ENCODE peak calls at places on chromosomes 4 and X, in five cellular contexts. G is CD4-positive, alpha-beta memory T cell; L is ascending aorta; A is CD4-positive, CD25-positive, alpha-beta regulatory T cell; Y is Panc1. S is an unnamed sample.
A peak's percentile ranks its signal among the peaks of the same experiment; 100 is the strongest.

GRCh38 chrX:10039821-10040793 is 72.9 kb downstream of the CLDN34 start:
- DNase-seq in G (no peak), L (no peak), A (no peak), Y (no peak), S (no peak)

GRCh38 chr4:40251366-40251765 is 54.5 kb downstream of the RHOH start:
- DNase-seq in G (no peak), L (no peak), A (no peak), Y (no peak), S (no peak)

GRCh38 chr4:130099159-130099558 is 1003.2 kb downstream of the C4orf33 start:
- DNase-seq in G (no peak), L (no peak), A (no peak), Y (no peak), S (no peak)

GRCh38 chrX:101220881-101221280 is 1.3 kb downstream of the DRP2 start:
- DNase-seq in G (no peak), L (no peak), A (peak; percentile 16), Y (no peak), S (no peak)

GRCh38 chr4:110198472-110199419 is at the start of gene ELOVL6:
- DNase-seq in G (peak; percentile 15), L (peak; percentile 77), A (peak; percentile 9), Y (no peak), S (peak; percentile 70)

GRCh38 chrX:75968293-75968692 is 183.2 kb upstream of the MAGEE2 start:
- DNase-seq in G (no peak), L (no peak), A (no peak), Y (no peak), S (no peak)

GRCh38 chr4:179307297-179308136 is 1865.3 kb upstream of the AGA start:
- DNase-seq in G (peak; percentile 10), L (no peak), A (no peak), Y (peak; percentile 20), S (no peak)

GRCh38 chrX:103586314-103586646 is 965 bp downstream of the TCEAL4 start:
- DNase-seq in G (no peak), L (no peak), A (no peak), Y (no peak), S (no peak)

GRCh38 chr4:4857809-4858508 is 1.5 kb upstream of the MSX1 start:
- DNase-seq in G (no peak), L (no peak), A (no peak), Y (no peak), S (no peak)
- H3K4me1 ChIP-seq in G (peaks cover 57% of the 10 kb centered on the region), L (no peaks in the 10 kb centered on the region), A (peaks cover 51% of the 10 kb centered on the region), Y (peaks cover 7% of the 10 kb centered on the region), S (peaks cover 5% of the 10 kb centered on the region)

DNA sequence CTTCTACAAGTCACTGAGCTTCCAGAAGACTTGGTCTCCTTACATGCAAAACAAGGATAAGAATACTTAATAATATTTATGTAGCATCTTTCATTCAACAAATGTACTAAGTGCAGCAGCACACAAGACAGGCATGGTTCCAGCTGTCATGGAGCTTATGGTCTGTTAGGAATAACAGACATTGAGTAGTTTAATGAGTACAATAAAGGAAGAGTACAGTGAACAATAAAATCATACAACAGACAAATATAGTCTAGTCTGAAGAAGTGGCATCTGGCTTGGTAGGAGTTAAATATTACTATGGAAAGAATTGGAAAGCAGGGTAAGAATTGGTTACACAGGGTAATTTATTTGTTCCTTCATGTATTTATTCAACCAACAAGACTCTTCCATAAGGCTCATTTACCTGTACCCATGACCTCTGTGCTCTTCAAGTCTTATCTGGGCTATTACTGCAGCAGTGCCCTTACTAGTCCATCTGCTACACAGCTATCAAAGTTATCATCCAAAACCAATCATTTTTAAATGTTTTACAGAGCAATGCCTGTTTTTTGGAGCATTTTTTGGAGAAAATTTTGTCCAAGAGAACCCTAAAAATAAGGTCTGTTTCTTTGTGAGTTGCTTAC is 101.1 kb upstream of the RPL34 start:
- DNase-seq in G (no peak), L (no peak), A (no peak), Y (no peak), S (no peak)
- H3K4me3 ChIP-seq in G (no peak overlapping the region), L (no peak overlapping the region), A (no peak overlapping the region), Y (no peak overlapping the region), S (no peak overlapping the region)

GRCh38 chrX:154761977-154762528 is 611 bp upstream of the DKC1 start:
- DNase-seq in G (no peak), L (no peak), A (no peak), Y (no peak), S (no peak)
- H3K4me1 ChIP-seq in G (peaks cover 18% of the 10 kb centered on the region), L (no peaks in the 10 kb centered on the region), A (peaks cover 17% of the 10 kb centered on the region), Y (peaks cover 18% of the 10 kb centered on the region), S (no peaks in the 10 kb centered on the region)

GRCh38 chr4:84493092-84493850 is 5.8 kb downstream of the NKX6-1 start:
- DNase-seq in G (no peak), L (no peak), A (no peak), Y (no peak), S (no peak)
- H3K4me3 ChIP-seq in G (no peak overlapping the region), L (no peak overlapping the region), A (no peak overlapping the region), Y (peak overlapping the region; percentile 32), S (peak overlapping the region; percentile 33)

DNA sequence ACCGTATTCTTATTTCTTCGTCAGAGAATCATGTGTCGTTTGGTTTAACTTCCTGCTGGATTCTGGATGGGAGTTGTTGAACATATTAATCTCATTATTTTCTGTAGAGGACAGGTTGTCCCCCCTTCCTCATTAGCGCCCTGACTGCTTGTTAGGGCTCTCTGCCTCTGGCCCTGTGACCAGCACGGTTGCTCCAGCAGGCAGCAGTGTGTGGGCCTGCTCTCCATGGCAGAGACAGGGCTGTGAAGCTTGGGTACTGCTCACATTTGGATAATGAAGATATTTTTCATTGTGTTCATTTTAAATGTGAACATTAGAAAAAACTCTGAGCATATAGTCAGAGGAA is 102.7 kb downstream of the KLHL8 start:
- DNase-seq in G (no peak), L (no peak), A (no peak), Y (no peak), S (no peak)
- H3K4me1 ChIP-seq in G (peaks cover 15% of the 10 kb centered on the region), L (peaks cover 4% of the 10 kb centered on the region), A (no peaks in the 10 kb centered on the region), Y (no peaks in the 10 kb centered on the region), S (peaks cover 6% of the 10 kb centered on the region)